ENCODE peak calls at places on chromosomes 7 and 10, in six cellular contexts. M is NCI-H1092, S is nucleus accumbens, L is T-cell, K is A549, U is AG04450. J is an unnamed sample.

GRCh38 chr10:116836087-116836486 is 13.2 kb upstream of the ENO4 start:
- DNase-seq in S (no peak), K (peak; percentile 26), U (no peak), M (peak; percentile 52), L (no peak), J (no peak)

GRCh38 chr7:29976673-29977072 is 12.9 kb downstream of the SCRN1 start:
- DNase-seq in L (no peak), M (no peak), K (no peak), S (no peak), U (no peak), J (no peak)

GRCh38 chr7:112036071-112036470 is 170.1 kb downstream of the DOCK4 start:
- DNase-seq in L (no peak), M (no peak), U (no peak), S (no peak), K (no peak), J (no peak)

GRCh38 chr7:46945328-46945727 is 636.6 kb downstream of the TNS3 start:
- DNase-seq in M (no peak), L (no peak), K (no peak), U (no peak), S (no peak), J (no peak)

GRCh38 chr7:103025341-103025740 is 49.3 kb downstream of the FBXL13 start:
- DNase-seq in K (no peak), M (no peak), L (no peak), S (no peak), U (no peak), J (no peak)

GRCh38 chr7:106278695-106279094 is 6.1 kb downstream of the NAMPT start:
- DNase-seq in M (no peak), U (no peak), K (no peak), L (no peak), S (no peak), J (no peak)

GRCh38 chr7:134992626-134993179 is 6.4 kb downstream of the AGBL3 start:
- DNase-seq in M (no peak), L (no peak), U (no peak), K (no peak), S (no peak), J (no peak)

GRCh38 chr7:30263090-30263710 is 21.2 kb upstream of the ZNRF2 start:
- DNase-seq in K (no peak), L (no peak), M (no peak), S (no peak), U (no peak), J (no peak)

GRCh38 chr7:128459394-128459878 is 3.8 kb downstream of the HILPDA start:
- DNase-seq in U (no peak), M (no peak), S (no peak), L (peak; percentile 67), K (peak; percentile 85), J (peak; percentile 53)

GRCh38 chr10:97542169-97543024 is 30.2 kb upstream of the ANKRD2 start:
- DNase-seq in L (no peak), M (no peak), U (peak; percentile 81), S (no peak), K (peak; percentile 75), J (peak; percentile 40)

GRCh38 chr10:104966563-104967280 is 325.6 kb downstream of the SORCS3 start:
- DNase-seq in M (no peak), S (no peak), K (no peak), U (no peak), L (no peak), J (no peak)

GRCh38 chr10:43230101-43230908 is 36.6 kb downstream of the RASGEF1A start:
- DNase-seq in K (no peak), L (no peak), M (no peak), U (no peak), S (no peak), J (peak; percentile 1)

GRCh38 chr7:132783824-132784223 is 207.6 kb upstream of the PLXNA4 start:
- DNase-seq in M (peak; percentile 21), U (peak; percentile 72), S (no peak), L (no peak), K (peak; percentile 82), J (no peak)

GRCh38 chr10:27380929-27381358 is 123.2 kb upstream of the RAB18 start:
- DNase-seq in K (no peak), S (no peak), L (no peak), M (no peak), U (no peak), J (no peak)

GRCh38 chr7:151789380-151789947 is 87.5 kb downstream of the PRKAG2 start:
- DNase-seq in L (no peak), K (no peak), M (no peak), U (no peak), S (no peak), J (no peak)

GRCh38 chr7:29894238-29894637 is 87.9 kb downstream of the WIPF3 start:
- DNase-seq in M (no peak), U (no peak), K (no peak), L (no peak), S (no peak), J (no peak)

GRCh38 chr7:24609570-24609969 is 36.3 kb downstream of the PALS2 start:
- DNase-seq in U (no peak), L (no peak), M (no peak), S (no peak), K (no peak), J (no peak)

GRCh38 chr7:12281026-12281425 is 69.9 kb downstream of the TMEM106B start:
- DNase-seq in U (no peak), K (no peak), L (no peak), M (no peak), S (no peak), J (no peak)

GRCh38 chr10:114245128-114245791 is 6.2 kb downstream of the VWA2 start:
- DNase-seq in S (no peak), L (no peak), K (no peak), M (no peak), U (no peak), J (no peak)

GRCh38 chr7:129163875-129164544 is 19.5 kb downstream of the TSPAN33 start:
- DNase-seq in L (no peak), S (no peak), M (peak; percentile 35), K (peak; percentile 66), U (peak; percentile 48), J (no peak)

GRCh38 chr7:36440880-36441279 is 51.2 kb downstream of the ANLN start:
- DNase-seq in M (no peak), U (no peak), S (no peak), L (no peak), K (peak; percentile 37), J (no peak)

GRCh38 chr10:99389721-99390480 is 40.5 kb downstream of the GOT1 start:
- DNase-seq in S (no peak), K (no peak), U (no peak), M (no peak), L (no peak), J (no peak)

GRCh38 chr7:79593819-79594218 is 140.4 kb upstream of the MAGI2 start:
- DNase-seq in S (no peak), M (no peak), K (no peak), U (no peak), L (no peak), J (no peak)

GRCh38 chr10:30553625-30554442 is 75.7 kb downstream of the LYZL2 start:
- DNase-seq in S (no peak), K (peak; percentile 52), M (no peak), L (no peak), U (no peak), J (no peak)

GRCh38 chr10:73781879-73782748 is at the start of gene CHCHD1:
- DNase-seq in S (peak; percentile 77), K (peak; percentile 85), U (peak; percentile 63), M (peak; percentile 65), L (peak; percentile 88), J (peak; percentile 94)

J was measured in stimulated activated CD4-positive, alpha-beta T cell treated with anti-CD3 and anti-CD28 coated beads, Interleukin-4, amount 100 ng/mL, for 1 hour.